ENCODE peak calls at places on chromosomes 4 and X, in four cellular contexts. O is NCI-H2227 treated with DMSO at 0.1 percent for 48 hours, R is astrocyte of the cerebellum, S is EL. V is an unnamed sample.

GRCh38 chrX:130555341-130555740 is 153.6 kb downstream of the RBMX2 start:
- DNase-seq in O (no peak), R (no peak), S (peak), V (no peak)

GRCh38 chr4:114811564-114812360 is 213.2 kb downstream of the UGT8 start:
- DNase-seq in O (no peak), R (no peak), S (no peak), V (no peak)

GRCh38 chr4:91963489-91963888 is 340.3 kb upstream of the GRID2 start:
- DNase-seq in O (no peak), R (peak), S (no peak), V (no peak)

GRCh38 chr4:118712872-118713271 is 27.7 kb downstream of the METTL14 start:
- DNase-seq in O (no peak), R (no peak), S (peak), V (no peak)

GRCh38 chr4:127521463-127521862 is 111.3 kb upstream of the INTU start:
- DNase-seq in O (no peak), R (no peak), S (no peak), V (no peak)

GRCh38 chr4:72112514-72113156 is 80.8 kb downstream of the NPFFR2 start:
- DNase-seq in O (no peak), R (peak), S (peak), V (no peak)

GRCh38 chr4:189301692-189302091 is 639.0 kb upstream of the FRG1 start:
- DNase-seq in O (no peak), R (no peak), S (no peak), V (no peak)

GRCh38 chrX:10327651-10328050 is 170.9 kb downstream of the CLCN4 start:
- DNase-seq in O (no peak), R (no peak), S (no peak), V (no peak)

GRCh38 chr4:75499900-75500299 is 14.3 kb downstream of the RCHY1 start:
- DNase-seq in O (no peak), R (no peak), S (no peak), V (no peak)

GRCh38 chr4:130545596-130545995 is 1449.6 kb downstream of the C4orf33 start:
- DNase-seq in O (no peak), R (no peak), S (no peak), V (no peak)

GRCh38 chr4:8350841-8351461 is 81.4 kb downstream of the HTRA3 start:
- DNase-seq in O (no peak), R (no peak), S (no peak), V (no peak)

GRCh38 chrX:18668059-18668458 is 3.8 kb downstream of the RS1 start:
- DNase-seq in O (no peak), R (no peak), S (no peak), V (no peak)

GRCh38 chr4:60485279-60485678 is 714.8 kb upstream of the ADGRL3 start:
- DNase-seq in O (no peak), R (peak), S (peak), V (no peak)

GRCh38 chr4:183658362-183659028 is 490 bp downstream of the RWDD4 start:
- DNase-seq in O (peak), R (no peak), S (peak), V (no peak)

GRCh38 chr4:121724671-121725070 is 27.9 kb upstream of the ANXA5 start:
- DNase-seq in O (no peak), R (no peak), S (no peak), V (no peak)

GRCh38 chr4:157045507-157046127 is 30.3 kb upstream of the GLRB start:
- DNase-seq in O (peak), R (peak), S (peak), V (no peak)

GRCh38 chrX:50903387-50904027 is 7.0 kb upstream of the BMP15 start:
- DNase-seq in O (no peak), R (peak), S (peak), V (peak)

GRCh38 chr4:108849611-108850406 is 87.0 kb upstream of the ETNPPL start:
- DNase-seq in O (no peak), R (peak), S (peak), V (no peak)

GRCh38 chr4:1169171-1169671 is 3.2 kb downstream of the SPON2 start:
- DNase-seq in O (no peak), R (no peak), S (no peak), V (no peak)

GRCh38 chr4:51853027-51853682 is 10.2 kb downstream of the DCUN1D4 start:
- DNase-seq in O (no peak), R (no peak), S (no peak), V (no peak)

GRCh38 chrX:122187065-122187464 is 997.0 kb upstream of the GRIA3 start:
- DNase-seq in O (no peak), R (no peak), S (no peak), V (no peak)

GRCh38 chr4:52983563-52984303 is 121.6 kb downstream of the RASL11B start:
- DNase-seq in O (peak), R (peak), S (peak), V (peak)

GRCh38 chrX:69022430-69022829 is 142.8 kb downstream of the PJA1 start:
- DNase-seq in O (no peak), R (no peak), S (no peak), V (no peak)

GRCh38 chrX:323721-324628 is 5.4 kb upstream of the GTPBP6 start:
- DNase-seq in O (no peak), R (peak), S (no peak), V (no peak)

GRCh38 chrX:43644124-43644701 is 11.9 kb upstream of the MAOA start:
- DNase-seq in O (no peak), R (peak), S (peak), V (no peak)

GRCh38 chr4:112451831-112452230 is 64.1 kb downstream of the NEUROG2 start:
- DNase-seq in O (no peak), R (no peak), S (no peak), V (no peak)

GRCh38 chr4:105061136-105061696 is 85.5 kb upstream of the TET2 start:
- DNase-seq in O (no peak), R (peak), S (peak), V (peak)

GRCh38 chr4:45063166-45063565 is 336.8 kb upstream of the GNPDA2 start:
- DNase-seq in O (no peak), R (no peak), S (no peak), V (no peak)

GRCh38 chr4:24564488-24564887 is 19.9 kb downstream of the DHX15 start:
- DNase-seq in O (no peak), R (no peak), S (no peak), V (no peak)

GRCh38 chr4:7389101-7389701 is 45.5 kb downstream of the PSAPL1 start:
- DNase-seq in O (no peak), R (no peak), S (no peak), V (no peak)

GRCh38 chrX:19715711-19716638 is 171.4 kb downstream of the SH3KBP1 start:
- DNase-seq in O (no peak), R (no peak), S (no peak), V (no peak)

GRCh38 chr4:116598980-116599789 is 486.2 kb downstream of the TRAM1L1 start:
- DNase-seq in O (no peak), R (no peak), S (no peak), V (no peak)

GRCh38 chr4:39104255-39104654 is 42.2 kb downstream of the KLHL5 start:
- DNase-seq in O (no peak), R (no peak), S (no peak), V (no peak)

GRCh38 chr4:117533501-117533900 is 448.1 kb upstream of the TRAM1L1 start:
- DNase-seq in O (no peak), R (no peak), S (no peak), V (no peak)

GRCh38 chr4:787561-787981 is 38.4 kb downstream of the CPLX1 start:
- DNase-seq in O (no peak), R (no peak), S (no peak), V (no peak)

GRCh38 chr4:100422911-100423310 is 94.9 kb downstream of the EMCN start:
- DNase-seq in O (no peak), R (no peak), S (no peak), V (no peak)

GRCh38 chrX:107102980-107103379 is 15.6 kb downstream of the RBM41 start:
- DNase-seq in O (no peak), R (no peak), S (peak), V (no peak)

GRCh38 chr4:71680706-71681105 is 103.2 kb downstream of the GC start:
- DNase-seq in O (no peak), R (peak), S (peak), V (no peak)

V was measured in CD4-positive, alpha-beta memory T cell.